ENCODE peak calls at places on chromosome 13, in six cellular contexts. D is sigmoid colon, Y is ascending aorta, B is lung, Q is left ventricle myocardium inferior, V is upper lobe of left lung. S is an unnamed sample.
A peak's percentile ranks its signal among the peaks of the same experiment; 100 is the strongest.

GRCh38 chr13:82294226-82294625 is 1588.0 kb downstream of the SLITRK1 start:
- DNase-seq in V (no peak), Y (no peak), D (no peak), Q (no peak), B (no peak), S (no peak)

GRCh38 chr13:28327761-28328607 is 166.9 kb downstream of the FLT1 start:
- DNase-seq in Q (no peak), V (no peak), Y (no peak), D (no peak), B (no peak), S (no peak)

GRCh38 chr13:75803175-75803611 is 167.1 kb downstream of the LMO7 start:
- DNase-seq in B (no peak), Y (no peak), D (no peak), Q (no peak), V (no peak), S (peak; percentile 10)

GRCh38 chr13:95677564-95678386 is 836 bp downstream of the DNAJC3 start:
- DNase-seq in D (peak; percentile 85), Y (no peak), Q (no peak), V (peak; percentile 63), B (peak; percentile 65), S (peak; percentile 0)

GRCh38 chr13:72507394-72508199 is 219.8 kb downstream of the MZT1 start:
- DNase-seq in Q (no peak), B (no peak), V (no peak), Y (no peak), D (no peak), S (no peak)

GRCh38 chr13:48126944-48127814 is 32.3 kb upstream of the MED4 start:
- DNase-seq in Y (peak; percentile 80), Q (peak; percentile 84), B (peak; percentile 38), D (peak; percentile 87), V (no peak), S (peak; percentile 72)

GRCh38 chr13:50995870-50996269 is 86.3 kb downstream of the RNASEH2B start:
- DNase-seq in V (no peak), Q (no peak), B (no peak), Y (no peak), D (no peak), S (no peak)

GRCh38 chr13:107289540-107289939 is 721.6 kb upstream of the ARGLU1 start:
- DNase-seq in B (no peak), Q (no peak), D (no peak), Y (no peak), V (no peak), S (no peak)

GRCh38 chr13:50386527-50387123 is 371.4 kb downstream of the KCNRG start:
- DNase-seq in D (no peak), Q (peak; percentile 25), V (no peak), Y (no peak), B (no peak), S (no peak)

GRCh38 chr13:94778986-94779385 is 66.6 kb upstream of the SOX21 start:
- DNase-seq in B (no peak), Y (no peak), D (no peak), Q (no peak), V (no peak), S (no peak)

GRCh38 chr13:106515635-106516254 is 19.7 kb downstream of the EFNB2 start:
- DNase-seq in B (no peak), V (no peak), Y (no peak), D (no peak), Q (no peak), S (no peak)

GRCh38 chr13:114108894-114109293 is 23.5 kb downstream of the RASA3 start:
- DNase-seq in Y (peak; percentile 57), V (peak; percentile 17), Q (no peak), D (peak; percentile 52), B (no peak), S (no peak)

GRCh38 chr13:55345197-55345596 is 1795.5 kb upstream of the PRR20A start:
- DNase-seq in Q (no peak), V (no peak), B (no peak), Y (no peak), D (no peak), S (no peak)

GRCh38 chr13:102220681-102221228 is 181.1 kb downstream of the FGF14 start:
- DNase-seq in Q (no peak), Y (no peak), B (no peak), V (no peak), D (no peak), S (no peak)

GRCh38 chr13:109390391-109390790 is 396.0 kb downstream of the IRS2 start:
- DNase-seq in D (no peak), Q (no peak), B (no peak), Y (no peak), V (no peak), S (no peak)

GRCh38 chr13:104641309-104641708 is 1575.1 kb upstream of the SLC10A2 start:
- DNase-seq in V (no peak), Q (no peak), B (no peak), D (no peak), Y (no peak), S (no peak)

GRCh38 chr13:97266734-97267417 is 44.7 kb downstream of the MBNL2 start:
- DNase-seq in Y (no peak), D (no peak), V (no peak), B (no peak), Q (no peak), S (no peak)

DNA sequence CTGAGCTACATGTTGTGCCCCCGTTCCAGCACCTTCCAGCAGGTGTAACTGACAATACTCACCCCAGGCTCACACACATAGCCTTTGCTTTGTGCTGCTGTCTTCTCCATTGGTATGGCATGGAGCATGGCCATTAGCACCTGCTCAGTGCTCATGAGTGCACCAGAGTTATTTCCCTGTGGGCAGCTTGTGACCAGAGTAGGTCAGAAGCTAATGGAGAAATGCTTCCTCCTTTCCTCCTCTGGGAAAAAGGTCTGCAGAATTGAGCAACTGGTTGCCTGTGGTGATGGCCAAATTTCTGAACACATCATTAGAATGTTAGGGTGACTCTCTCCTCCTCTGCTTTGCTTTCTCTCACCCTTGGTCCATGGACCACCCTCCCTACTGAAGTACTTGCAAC is 344.5 kb upstream of the TMTC4 start:
- DNase-seq in D (no peak), Q (no peak), Y (no peak), V (no peak), B (no peak), S (no peak)
- H3K4me1 ChIP-seq in D (no peaks in the 10 kb centered on the region), Q (no peaks in the 10 kb centered on the region), Y (no peaks in the 10 kb centered on the region), V (no peaks in the 10 kb centered on the region), B (no peaks in the 10 kb centered on the region), S (no peaks in the 10 kb centered on the region)

DNA sequence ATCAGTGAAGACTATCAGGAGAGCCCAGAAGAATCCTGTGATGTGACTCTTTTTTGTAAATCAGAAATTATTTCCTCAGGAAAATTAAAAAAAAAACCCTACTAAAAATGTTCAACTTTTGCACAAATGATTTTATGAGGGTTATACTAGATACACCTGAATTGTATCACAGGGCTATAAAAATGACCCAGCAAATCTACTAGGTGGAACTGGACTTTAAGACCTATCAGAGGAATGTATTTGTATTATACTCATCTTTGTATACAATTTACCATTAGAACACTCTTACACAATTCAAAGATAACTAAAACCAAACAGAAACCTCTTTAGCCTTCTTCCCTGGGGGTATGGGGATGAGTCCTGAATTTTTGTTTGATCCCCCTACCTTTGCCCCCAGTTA is 7.2 kb downstream of the FBXL3 start:
- DNase-seq in B (no peak), V (no peak), D (no peak), Q (no peak), Y (no peak), S (no peak)
- H3K4me1 ChIP-seq in B (peaks cover 40% of the 10 kb centered on the region), V (peaks cover 70% of the 10 kb centered on the region), D (peaks cover 89% of the 10 kb centered on the region), Q (peaks cover 96% of the 10 kb centered on the region), Y (peaks cover 9% of the 10 kb centered on the region), S (peaks cover 20% of the 10 kb centered on the region)

GRCh38 chr13:113075711-113076110 is 29.9 kb upstream of the F7 start:
- DNase-seq in Y (no peak), D (no peak), Q (no peak), V (no peak), B (no peak), S (no peak)

GRCh38 chr13:113078895-113079720 is 26.5 kb upstream of the F7 start:
- DNase-seq in B (no peak), D (peak; percentile 35), Q (no peak), V (no peak), Y (no peak), S (no peak)

GRCh38 chr13:113076681-113077401 is 28.8 kb upstream of the F7 start:
- DNase-seq in Y (no peak), B (no peak), D (peak; percentile 57), Q (no peak), V (no peak), S (no peak)

GRCh38 chr13:113077953-113078894 is 27.4 kb upstream of the F7 start:
- DNase-seq in D (peak; percentile 61), Q (no peak), V (no peak), Y (no peak), B (no peak), S (no peak)

GRCh38 chr13:113077566-113077952 is 28.0 kb upstream of the F7 start:
- DNase-seq in D (peak; percentile 43), B (no peak), Q (no peak), V (no peak), Y (no peak), S (no peak)
- H3K4me1 ChIP-seq in D (no peaks in the 10 kb centered on the region), B (no peaks in the 10 kb centered on the region), Q (peaks cover 7% of the 10 kb centered on the region), V (no peaks in the 10 kb centered on the region), Y (no peaks in the 10 kb centered on the region), S (no peaks in the 10 kb centered on the region)

GRCh38 chr13:44362394-44363040 is 11.1 kb upstream of the SERP2 start:
- DNase-seq in D (no peak), Q (no peak), V (no peak), Y (no peak), B (no peak), S (no peak)
- H3K4me1 ChIP-seq in D (peaks cover 14% of the 10 kb centered on the region), Q (peaks cover 9% of the 10 kb centered on the region), V (no peaks in the 10 kb centered on the region), Y (no peaks in the 10 kb centered on the region), B (peaks cover 5% of the 10 kb centered on the region), S (no peaks in the 10 kb centered on the region)

GRCh38 chr13:21088534-21088933 is 27.1 kb upstream of the LATS2 start:
- DNase-seq in V (no peak), B (no peak), Y (peak; percentile 30), D (no peak), Q (no peak), S (no peak)
- H3K4me1 ChIP-seq in V (no peaks in the 10 kb centered on the region), B (no peaks in the 10 kb centered on the region), Y (no peaks in the 10 kb centered on the region), D (no peaks in the 10 kb centered on the region), Q (no peaks in the 10 kb centered on the region), S (no peaks in the 10 kb centered on the region)

S was measured in OCI-LY7.